ENCODE peak calls at places on chromosomes 4 and X, in eight cellular contexts. A is HFF-Myc; K is activated CD8-positive, alpha-beta T cell treated with anti-CD3 and anti-CD28 coated beads for 36 hours; Y is WTC11; J is PC-9; D is sigmoid colon; L is transverse colon; R is fibroblast of lung. P is an unnamed sample.

GRCh38 chr4:109207060-109207459 is 95.4 kb downstream of the COL25A1 start:
- DNase-seq in A (peak; percentile 39), K (no peak), Y (no peak), J (no peak), D (no peak), L (no peak), R (peak; percentile 45), P (no peak)

GRCh38 chrX:1649623-1650022 is 34.8 kb downstream of the ASMT start:
- DNase-seq in A (no peak), K (no peak), Y (peak; percentile 44), J (no peak), D (no peak), L (no peak), R (no peak), P (no peak)

GRCh38 chr4:185204238-185204910 is 574 bp upstream of the CFAP97 start:
- DNase-seq in A (no peak), K (peak; percentile 14), Y (no peak), J (no peak), D (no peak), L (no peak), R (peak; percentile 26), P (no peak)

GRCh38 chr4:82785248-82786003 is 13.2 kb downstream of the SCD5 start:
- DNase-seq in A (peak; percentile 74), K (no peak), Y (no peak), J (peak; percentile 53), D (no peak), L (no peak), R (peak; percentile 59), P (no peak)

GRCh38 chr4:2636331-2636730 is 99.9 kb downstream of the FAM193A start:
- DNase-seq in A (no peak), K (no peak), Y (no peak), J (no peak), D (no peak), L (no peak), R (no peak), P (no peak)

GRCh38 chr4:137420901-137421384 is 111.4 kb downstream of the PCDH18 start:
- DNase-seq in A (no peak), K (no peak), Y (peak; percentile 34), J (no peak), D (no peak), L (no peak), R (no peak), P (no peak)

GRCh38 chr4:131447883-131448282 is 1701.2 kb upstream of the PCDH10 start:
- DNase-seq in A (no peak), K (no peak), Y (no peak), J (no peak), D (no peak), L (no peak), R (no peak), P (no peak)

GRCh38 chrX:130109429-130110378 is 593 bp downstream of the ELF4 start:
- DNase-seq in A (no peak), K (peak; percentile 37), Y (peak; percentile 23), J (no peak), D (peak; percentile 69), L (no peak), R (peak; percentile 43), P (no peak)

GRCh38 chrX:118807151-118808017 is 16.2 kb upstream of the ZCCHC12 start:
- DNase-seq in A (peak; percentile 9), K (peak; percentile 36), Y (peak; percentile 36), J (peak; percentile 44), D (no peak), L (peak; percentile 47), R (peak; percentile 54), P (peak; percentile 37)

GRCh38 chr4:184409911-184410692 is 64.2 kb downstream of the IRF2 start:
- DNase-seq in A (no peak), K (peak; percentile 59), Y (no peak), J (no peak), D (no peak), L (peak; percentile 42), R (no peak), P (peak; percentile 15)

GRCh38 chr4:24477919-24478318 is 106.4 kb downstream of the DHX15 start:
- DNase-seq in A (peak; percentile 63), K (no peak), Y (no peak), J (no peak), D (peak; percentile 80), L (no peak), R (peak; percentile 84), P (no peak)

GRCh38 chr4:14787894-14788293 is 214.4 kb upstream of the CPEB2 start:
- DNase-seq in A (no peak), K (peak; percentile 22), Y (peak; percentile 29), J (no peak), D (no peak), L (peak; percentile 14), R (peak; percentile 12), P (no peak)

GRCh38 chr4:40482985-40483647 is 146.5 kb downstream of the RBM47 start:
- DNase-seq in A (no peak), K (no peak), Y (peak; percentile 50), J (no peak), D (no peak), L (no peak), R (no peak), P (no peak)

GRCh38 chr4:98682719-98683118 is 24.3 kb upstream of the TSPAN5 start:
- DNase-seq in A (no peak), K (no peak), Y (no peak), J (no peak), D (no peak), L (no peak), R (peak; percentile 56), P (no peak)

GRCh38 chrX:134896194-134896593 is 94.6 kb upstream of the SMIM10 start:
- DNase-seq in A (no peak), K (no peak), Y (no peak), J (no peak), D (no peak), L (no peak), R (no peak), P (no peak)

GRCh38 chr4:138401330-138401729 is 159.2 kb upstream of the SLC7A11 start:
- DNase-seq in A (peak; percentile 15), K (no peak), Y (no peak), J (no peak), D (peak; percentile 69), L (no peak), R (peak; percentile 33), P (no peak)

GRCh38 chr4:3476341-3476747 is 13.2 kb downstream of the DOK7 start:
- DNase-seq in A (no peak), K (no peak), Y (no peak), J (no peak), D (no peak), L (no peak), R (no peak), P (no peak)

GRCh38 chrX:48791063-48791820 is 4.9 kb downstream of the GATA1 start:
- DNase-seq in A (no peak), K (no peak), Y (no peak), J (no peak), D (no peak), L (no peak), R (no peak), P (no peak)

GRCh38 chr4:22179124-22179874 is 230.7 kb upstream of the KCNIP4 start:
- DNase-seq in A (no peak), K (peak; percentile 21), Y (no peak), J (peak; percentile 17), D (no peak), L (no peak), R (peak; percentile 90), P (no peak)

GRCh38 chr4:153792007-153792892 is 3.4 kb upstream of the SFRP2 start:
- DNase-seq in A (no peak), K (peak; percentile 73), Y (peak; percentile 93), J (no peak), D (peak; percentile 84), L (peak; percentile 49), R (peak; percentile 47), P (peak; percentile 82)
- TF ChIP-seq CTCF in A (peak; percentile 36), K (peak; percentile 26), Y (peak; percentile 61), J (no peak), D (no peak), L (no peak), R (peak; percentile 34), P (peak; percentile 51)

DNA sequence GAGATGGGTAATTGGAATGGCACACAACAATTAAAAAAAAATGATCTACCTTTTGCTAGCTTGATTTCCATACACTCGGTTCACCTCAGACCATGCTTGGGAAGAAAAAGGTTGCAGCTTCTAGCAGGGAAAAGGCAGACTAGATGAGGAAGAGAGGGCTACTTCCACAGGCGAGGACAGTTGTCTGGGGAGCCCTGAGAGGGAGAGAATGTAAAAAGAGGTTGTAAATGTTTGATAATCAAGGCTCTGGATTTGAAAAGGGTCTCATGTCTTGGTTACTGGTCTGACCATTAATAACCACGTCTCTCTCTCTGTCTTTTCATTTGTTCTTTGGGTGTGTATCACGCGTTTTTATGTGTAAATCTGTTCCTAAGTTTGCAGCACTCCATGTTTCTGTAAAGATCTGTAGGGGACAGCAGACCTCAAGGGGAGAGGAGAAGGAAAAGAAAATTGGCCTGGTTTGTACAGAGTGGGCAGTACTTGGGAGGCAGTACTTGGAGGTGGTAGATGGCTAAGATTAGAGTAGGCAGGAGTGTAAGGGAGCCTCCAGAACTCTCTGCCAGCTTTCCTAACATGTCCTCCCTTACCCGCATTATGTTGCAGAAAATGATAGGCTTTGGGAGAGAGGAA is 750 bp downstream of the ARMCX5 start:
- DNase-seq in A (no peak), K (no peak), Y (no peak), J (no peak), D (no peak), L (no peak), R (peak; percentile 54), P (no peak)
- TF ChIP-seq CTCF in A (no peak), K (no peak), Y (no peak), J (no peak), D (no peak), L (no peak), R (peak; percentile 31), P (no peak)

GRCh38 chr4:113673450-113673849 is 88.1 kb downstream of the CAMK2D start:
- DNase-seq in A (no peak), K (peak; percentile 77), Y (no peak), J (no peak), D (no peak), L (peak; percentile 16), R (no peak), P (no peak)
- TF ChIP-seq CTCF in A (no peak), K (no peak), Y (no peak), J (no peak), D (no peak), L (no peak), R (no peak), P (no peak)

GRCh38 chrX:23100826-23101225 is 101.1 kb downstream of the DDX53 start:
- DNase-seq in A (no peak), K (no peak), Y (no peak), J (no peak), D (no peak), L (no peak), R (no peak), P (no peak)

GRCh38 chrX:23103546-23103945 is 103.8 kb downstream of the DDX53 start:
- DNase-seq in A (no peak), K (no peak), Y (no peak), J (no peak), D (no peak), L (no peak), R (no peak), P (no peak)
- TF ChIP-seq CTCF in A (no peak), K (no peak), Y (no peak), J (no peak), D (no peak), L (no peak), R (no peak), P (no peak)

GRCh38 chr4:114156371-114156770 is 176.9 kb upstream of the ARSJ start:
- DNase-seq in A (no peak), K (no peak), Y (no peak), J (no peak), D (no peak), L (no peak), R (peak; percentile 34), P (no peak)
- TF ChIP-seq CTCF in A (no peak), K (no peak), Y (no peak), J (no peak), D (no peak), L (no peak), R (no peak), P (no peak)

P was measured in endothelial cell.